ENCODE peak calls at places on chromosomes 5 and 9, in ten cellular contexts. One of them, this sample, is unnamed.

GRCh38 chr5:146595088-146595487 is 79.1 kb upstream of the GPR151 start:
- DNase-seq in NCI-H2029: no peak
- DNase-seq in heart left ventricle: no peak
- DNase-seq in NCI-H345: peak
- DNase-seq in NCI-H2081: no peak
- DNase-seq in PC-9: no peak
- DNase-seq in dorsolateral prefrontal cortex: no peak
- DNase-seq in IMR-90: no peak
- DNase-seq in cardiac muscle cell: no peak
- DNase-seq in left kidney: no peak
- DNase-seq in this sample: no peak

GRCh38 chr9:37215456-37216229 is 95.3 kb downstream of the ZCCHC7 start:
- DNase-seq in NCI-H2029: no peak
- DNase-seq in heart left ventricle: no peak
- DNase-seq in NCI-H345: no peak
- DNase-seq in NCI-H2081: no peak
- DNase-seq in PC-9: no peak
- DNase-seq in dorsolateral prefrontal cortex: no peak
- DNase-seq in IMR-90: peak
- DNase-seq in cardiac muscle cell: no peak
- DNase-seq in left kidney: no peak
- DNase-seq in this sample: no peak

GRCh38 chr5:148437249-148437648 is 53.5 kb downstream of the FBXO38 start:
- DNase-seq in NCI-H2029: no peak
- DNase-seq in heart left ventricle: no peak
- DNase-seq in NCI-H345: no peak
- DNase-seq in NCI-H2081: no peak
- DNase-seq in PC-9: no peak
- DNase-seq in dorsolateral prefrontal cortex: no peak
- DNase-seq in IMR-90: peak
- DNase-seq in cardiac muscle cell: no peak
- DNase-seq in left kidney: no peak
- DNase-seq in this sample: no peak

GRCh38 chr5:37771731-37772130 is 68.1 kb downstream of the GDNF start:
- DNase-seq in NCI-H2029: no peak
- DNase-seq in heart left ventricle: no peak
- DNase-seq in NCI-H345: no peak
- DNase-seq in NCI-H2081: no peak
- DNase-seq in PC-9: peak
- DNase-seq in dorsolateral prefrontal cortex: no peak
- DNase-seq in IMR-90: peak
- DNase-seq in cardiac muscle cell: no peak
- DNase-seq in left kidney: no peak
- DNase-seq in this sample: no peak

GRCh38 chr5:150515446-150515845 is 7.5 kb downstream of the NDST1 start:
- DNase-seq in NCI-H2029: no peak
- DNase-seq in heart left ventricle: peak
- DNase-seq in NCI-H345: no peak
- DNase-seq in NCI-H2081: no peak
- DNase-seq in PC-9: no peak
- DNase-seq in dorsolateral prefrontal cortex: no peak
- DNase-seq in IMR-90: peak
- DNase-seq in cardiac muscle cell: no peak
- DNase-seq in left kidney: no peak
- DNase-seq in this sample: no peak

GRCh38 chr9:127796225-127796813 is 6.4 kb upstream of the FPGS start:
- DNase-seq in NCI-H2029: peak
- DNase-seq in heart left ventricle: peak
- DNase-seq in NCI-H345: no peak
- DNase-seq in NCI-H2081: no peak
- DNase-seq in PC-9: no peak
- DNase-seq in dorsolateral prefrontal cortex: no peak
- DNase-seq in IMR-90: peak
- DNase-seq in cardiac muscle cell: no peak
- DNase-seq in left kidney: no peak
- DNase-seq in this sample: no peak

GRCh38 chr9:76560481-76560891 is 101.5 kb downstream of the GCNT1 start:
- DNase-seq in NCI-H2029: no peak
- DNase-seq in heart left ventricle: no peak
- DNase-seq in NCI-H345: no peak
- DNase-seq in NCI-H2081: no peak
- DNase-seq in PC-9: no peak
- DNase-seq in dorsolateral prefrontal cortex: no peak
- DNase-seq in IMR-90: peak
- DNase-seq in cardiac muscle cell: no peak
- DNase-seq in left kidney: no peak
- DNase-seq in this sample: no peak

GRCh38 chr5:76479973-76480667 is 77.0 kb downstream of the IQGAP2 start:
- DNase-seq in NCI-H2029: no peak
- DNase-seq in heart left ventricle: no peak
- DNase-seq in NCI-H345: no peak
- DNase-seq in NCI-H2081: no peak
- DNase-seq in PC-9: no peak
- DNase-seq in dorsolateral prefrontal cortex: no peak
- DNase-seq in IMR-90: no peak
- DNase-seq in cardiac muscle cell: no peak
- DNase-seq in left kidney: peak
- DNase-seq in this sample: no peak

GRCh38 chr5:81428866-81429265 is 34.9 kb upstream of the ACOT12 start:
- DNase-seq in NCI-H2029: no peak
- DNase-seq in heart left ventricle: no peak
- DNase-seq in NCI-H345: no peak
- DNase-seq in NCI-H2081: no peak
- DNase-seq in PC-9: no peak
- DNase-seq in dorsolateral prefrontal cortex: no peak
- DNase-seq in IMR-90: no peak
- DNase-seq in cardiac muscle cell: no peak
- DNase-seq in left kidney: no peak
- DNase-seq in this sample: no peak

GRCh38 chr5:37247036-37247435 is 2.1 kb downstream of the CPLANE1 start:
- DNase-seq in NCI-H2029: no peak
- DNase-seq in heart left ventricle: no peak
- DNase-seq in NCI-H345: no peak
- DNase-seq in NCI-H2081: no peak
- DNase-seq in PC-9: no peak
- DNase-seq in dorsolateral prefrontal cortex: no peak
- DNase-seq in IMR-90: no peak
- DNase-seq in cardiac muscle cell: no peak
- DNase-seq in left kidney: no peak
- DNase-seq in this sample: no peak

GRCh38 chr5:44862808-44863207 is 54.1 kb downstream of the MRPS30 start:
- DNase-seq in NCI-H2029: no peak
- DNase-seq in heart left ventricle: no peak
- DNase-seq in NCI-H345: no peak
- DNase-seq in NCI-H2081: no peak
- DNase-seq in PC-9: no peak
- DNase-seq in dorsolateral prefrontal cortex: no peak
- DNase-seq in IMR-90: peak
- DNase-seq in cardiac muscle cell: peak
- DNase-seq in left kidney: peak
- DNase-seq in this sample: no peak

GRCh38 chr5:171306141-171306540 is 2.9 kb upstream of the TLX3 start:
- DNase-seq in NCI-H2029: no peak
- DNase-seq in heart left ventricle: no peak
- DNase-seq in NCI-H345: no peak
- DNase-seq in NCI-H2081: no peak
- DNase-seq in PC-9: no peak
- DNase-seq in dorsolateral prefrontal cortex: no peak
- DNase-seq in IMR-90: no peak
- DNase-seq in cardiac muscle cell: no peak
- DNase-seq in left kidney: no peak
- DNase-seq in this sample: no peak

GRCh38 chr5:125703616-125704015 is 719.6 kb upstream of the GRAMD2B start:
- DNase-seq in NCI-H2029: no peak
- DNase-seq in heart left ventricle: no peak
- DNase-seq in NCI-H345: no peak
- DNase-seq in NCI-H2081: no peak
- DNase-seq in PC-9: no peak
- DNase-seq in dorsolateral prefrontal cortex: no peak
- DNase-seq in IMR-90: peak
- DNase-seq in cardiac muscle cell: no peak
- DNase-seq in left kidney: no peak
- DNase-seq in this sample: no peak

GRCh38 chr9:15735083-15735974 is 182.5 kb downstream of the CCDC171 start:
- DNase-seq in NCI-H2029: no peak
- DNase-seq in heart left ventricle: no peak
- DNase-seq in NCI-H345: no peak
- DNase-seq in NCI-H2081: no peak
- DNase-seq in PC-9: peak
- DNase-seq in dorsolateral prefrontal cortex: no peak
- DNase-seq in IMR-90: peak
- DNase-seq in cardiac muscle cell: no peak
- DNase-seq in left kidney: no peak
- DNase-seq in this sample: no peak

GRCh38 chr5:135859656-135860055 is 25.2 kb downstream of the SLC25A48 start:
- DNase-seq in NCI-H2029: no peak
- DNase-seq in heart left ventricle: no peak
- DNase-seq in NCI-H345: no peak
- DNase-seq in NCI-H2081: no peak
- DNase-seq in PC-9: no peak
- DNase-seq in dorsolateral prefrontal cortex: no peak
- DNase-seq in IMR-90: no peak
- DNase-seq in cardiac muscle cell: no peak
- DNase-seq in left kidney: no peak
- DNase-seq in this sample: no peak

GRCh38 chr9:128106940-128107259 is 20.6 kb downstream of the PTGES2 start:
- DNase-seq in NCI-H2029: no peak
- DNase-seq in heart left ventricle: peak
- DNase-seq in NCI-H345: no peak
- DNase-seq in NCI-H2081: no peak
- DNase-seq in PC-9: no peak
- DNase-seq in dorsolateral prefrontal cortex: no peak
- DNase-seq in IMR-90: no peak
- DNase-seq in cardiac muscle cell: no peak
- DNase-seq in left kidney: no peak
- DNase-seq in this sample: no peak

GRCh38 chr9:19404278-19405075 is 4.3 kb upstream of the ACER2 start:
- DNase-seq in NCI-H2029: no peak
- DNase-seq in heart left ventricle: no peak
- DNase-seq in NCI-H345: no peak
- DNase-seq in NCI-H2081: no peak
- DNase-seq in PC-9: peak
- DNase-seq in dorsolateral prefrontal cortex: no peak
- DNase-seq in IMR-90: no peak
- DNase-seq in cardiac muscle cell: no peak
- DNase-seq in left kidney: no peak
- DNase-seq in this sample: no peak

This sample was measured in HuH-7.5.